ENCODE peak calls at places on chromosome 9, in six cellular contexts. L is HepG2, U is K562, Z is SK-N-SH, G is H1, T is GM12878. E is an unnamed sample.
A peak's percentile ranks its signal among the peaks of the same experiment; 100 is the strongest.

GRCh38 chr9:124481115-124481514 is 26.1 kb downstream of the NR5A1 start:
- DNase-seq in L (no peak), U (no peak), T (no peak), G (no peak), Z (no peak), E (peak; percentile 56)

GRCh38 chr9:133260334-133261102 is 14.5 kb downstream of the ABO start:
- DNase-seq in Z (no peak), U (no peak), G (no peak), L (no peak), T (no peak), E (no peak)

GRCh38 chr9:95927288-95928004 is 52.0 kb downstream of the ERCC6L2 start:
- DNase-seq in Z (no peak), T (no peak), U (no peak), L (no peak), G (no peak), E (no peak)

GRCh38 chr9:138057726-138058125 is 180.1 kb downstream of the CACNA1B start:
- DNase-seq in T (no peak), G (no peak), U (no peak), Z (no peak), L (no peak), E (no peak)

GRCh38 chr9:124008855-124009834 is 2.4 kb upstream of the LHX2 start:
- DNase-seq in L (no peak), Z (no peak), U (no peak), G (no peak), T (no peak), E (no peak)

GRCh38 chr9:81266086-81266485 is 423.3 kb downstream of the TLE1 start:
- DNase-seq in T (no peak), L (no peak), G (no peak), Z (no peak), U (no peak), E (no peak)

GRCh38 chr9:68515304-68516017 is 25.2 kb downstream of the TMEM252 start:
- DNase-seq in Z (no peak), U (no peak), G (no peak), L (no peak), T (no peak), E (no peak)

GRCh38 chr9:75903785-75904360 is 13.4 kb downstream of the PCSK5 start:
- DNase-seq in G (no peak), Z (no peak), L (no peak), U (no peak), T (no peak), E (no peak)

GRCh38 chr9:91156451-91157234 is 205.1 kb downstream of the AUH start:
- DNase-seq in T (no peak), G (no peak), Z (no peak), L (no peak), U (no peak), E (no peak)

GRCh38 chr9:130172161-130172857 is at the start of gene NCS1:
- DNase-seq in Z (peak; percentile 99), G (no peak), L (no peak), T (no peak), U (peak; percentile 80), E (peak; percentile 28)

GRCh38 chr9:99167694-99168093 is 54.0 kb downstream of the ALG2 start:
- DNase-seq in T (no peak), U (no peak), G (no peak), Z (no peak), L (no peak), E (no peak)

GRCh38 chr9:94127806-94128205 is 43.5 kb downstream of the PTPDC1 start:
- DNase-seq in T (no peak), L (no peak), Z (no peak), G (no peak), U (no peak), E (no peak)

GRCh38 chr9:69923972-69924371 is 103.4 kb downstream of the CFAP95 start:
- DNase-seq in U (no peak), T (no peak), Z (no peak), G (no peak), L (no peak), E (no peak)

GRCh38 chr9:90942555-90942954 is 140.9 kb downstream of the SYK start:
- DNase-seq in G (no peak), U (no peak), L (no peak), Z (no peak), T (peak; percentile 19), E (no peak)

GRCh38 chr9:128051932-128052734 is 15.0 kb downstream of the NAIF1 start:
- DNase-seq in G (no peak), Z (no peak), U (no peak), T (no peak), L (no peak), E (no peak)

GRCh38 chr9:121826711-121827110 is 175.3 kb downstream of the DAB2IP start:
- DNase-seq in Z (no peak), L (no peak), T (no peak), G (no peak), U (no peak), E (no peak)

GRCh38 chr9:122213102-122213588 is 15.6 kb downstream of the LHX6 start:
- DNase-seq in L (no peak), G (no peak), U (no peak), T (no peak), Z (no peak), E (no peak)

GRCh38 chr9:32738501-32739172 is 44.7 kb upstream of the TMEM215 start:
- DNase-seq in G (no peak), L (no peak), Z (no peak), U (no peak), T (no peak), E (no peak)

GRCh38 chr9:14400658-14400995 is 86.7 kb upstream of the NFIB start:
- DNase-seq in T (no peak), G (peak; percentile 62), L (peak; percentile 35), Z (peak; percentile 17), U (peak; percentile 60), E (no peak)

GRCh38 chr9:90274725-90275124 is 367.9 kb downstream of the DIRAS2 start:
- DNase-seq in L (no peak), U (no peak), Z (no peak), T (no peak), G (no peak), E (no peak)

GRCh38 chr9:132572921-132573320 is 9.5 kb upstream of the BARHL1 start:
- DNase-seq in Z (no peak), L (no peak), G (no peak), U (peak; percentile 45), T (no peak), E (no peak)

GRCh38 chr9:130237071-130237470 is 28.5 kb upstream of the HMCN2 start:
- DNase-seq in G (no peak), Z (no peak), U (no peak), T (no peak), L (no peak), E (no peak)

GRCh38 chr9:38172601-38173000 is 103.6 kb upstream of the SHB start:
- DNase-seq in G (peak; percentile 17), U (no peak), Z (peak; percentile 32), L (no peak), T (no peak), E (no peak)

GRCh38 chr9:26375448-26375847 is 517.2 kb downstream of the CAAP1 start:
- DNase-seq in L (no peak), Z (no peak), T (no peak), G (no peak), U (no peak), E (no peak)

GRCh38 chr9:120846251-120846869 is 3.6 kb upstream of the PSMD5 start:
- DNase-seq in G (no peak), T (no peak), U (no peak), L (no peak), Z (no peak), E (no peak)

GRCh38 chr9:107351382-107352045 is 68.4 kb downstream of the RAD23B start:
- DNase-seq in T (no peak), L (no peak), U (no peak), Z (no peak), G (no peak), E (no peak)

GRCh38 chr9:87640385-87640795 is 85.5 kb upstream of the CTSL start:
- DNase-seq in T (no peak), U (no peak), Z (peak; percentile 78), L (no peak), G (no peak), E (no peak)

DNA sequence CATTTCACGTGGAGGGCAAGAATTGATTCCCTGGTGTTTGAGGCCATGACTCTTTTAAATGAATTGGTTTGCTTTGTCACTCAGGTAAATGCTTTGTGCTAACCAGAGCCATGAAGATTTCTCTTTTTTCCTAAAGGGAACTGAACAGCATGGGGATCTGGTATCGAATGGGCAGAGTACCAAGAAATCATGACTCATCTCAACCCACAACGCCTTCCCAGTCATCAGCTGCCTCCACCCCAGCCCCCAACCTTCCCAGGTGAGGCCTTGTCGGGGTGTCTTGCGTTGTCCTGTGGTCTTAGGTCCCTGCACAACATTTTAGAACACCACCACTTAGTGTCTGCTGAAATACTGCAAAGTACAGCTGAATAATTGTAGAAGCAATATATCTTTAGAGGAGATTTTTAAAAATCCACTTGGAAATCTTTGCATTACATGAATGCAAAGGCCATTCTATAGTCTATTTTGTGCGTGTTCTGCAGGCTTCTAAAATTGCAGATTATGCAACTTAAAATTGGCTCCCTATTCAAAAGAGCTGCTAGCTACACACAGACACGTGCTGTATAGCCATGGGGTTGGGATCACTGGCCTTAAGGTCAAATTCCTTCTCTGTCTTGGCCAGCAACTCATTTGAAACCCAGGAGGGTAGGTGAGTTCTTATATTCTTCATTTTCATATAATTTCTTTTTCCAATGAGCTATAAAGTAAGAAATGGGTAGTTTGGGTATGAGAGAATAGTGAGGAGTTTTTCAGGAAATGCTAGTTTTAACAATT is 69.0 kb downstream of the MVB12B start:
- DNase-seq in T (no peak), U (no peak), L (no peak), Z (no peak), G (no peak), E (peak; percentile 12)
- TF ChIP-seq GABPA in T (no peak), U (no peak), L (no peak), Z (no peak), G (no peak), E (no peak)

GRCh38 chr9:78765861-78766260 is 468.9 kb downstream of the PSAT1 start:
- DNase-seq in Z (no peak), L (no peak), T (no peak), G (no peak), U (no peak), E (no peak)
- TF ChIP-seq POLR2AphosphoS5 in Z (no peak), L (no peak), T (no peak), G (no peak), U (no peak), E (no peak)

DNA sequence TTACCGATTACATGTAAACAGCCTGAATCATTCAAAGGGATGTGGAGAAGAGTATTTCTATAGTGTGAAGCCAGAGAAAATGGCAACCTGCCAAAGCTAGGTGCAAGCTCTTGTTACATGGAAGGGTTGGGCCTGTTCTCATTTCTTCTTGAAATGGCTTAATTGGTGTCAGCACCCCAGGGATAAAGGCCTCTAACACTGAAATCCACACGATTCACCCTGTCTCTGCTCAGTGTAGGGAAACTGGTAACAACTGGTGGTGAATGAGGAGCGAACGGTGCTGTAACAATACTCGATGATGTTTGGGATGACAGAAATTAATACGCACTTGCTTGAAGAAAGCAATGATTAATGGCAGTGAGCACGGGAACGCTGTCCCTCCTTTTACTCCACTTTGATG is 16.2 kb downstream of the PBX3 start:
- DNase-seq in U (peak; percentile 28), G (no peak), Z (peak; percentile 17), L (peak; percentile 20), T (no peak), E (no peak)
- TF ChIP-seq GABPA in U (no peak), G (no peak), Z (no peak), L (no peak), T (no peak), E (no peak)

DNA sequence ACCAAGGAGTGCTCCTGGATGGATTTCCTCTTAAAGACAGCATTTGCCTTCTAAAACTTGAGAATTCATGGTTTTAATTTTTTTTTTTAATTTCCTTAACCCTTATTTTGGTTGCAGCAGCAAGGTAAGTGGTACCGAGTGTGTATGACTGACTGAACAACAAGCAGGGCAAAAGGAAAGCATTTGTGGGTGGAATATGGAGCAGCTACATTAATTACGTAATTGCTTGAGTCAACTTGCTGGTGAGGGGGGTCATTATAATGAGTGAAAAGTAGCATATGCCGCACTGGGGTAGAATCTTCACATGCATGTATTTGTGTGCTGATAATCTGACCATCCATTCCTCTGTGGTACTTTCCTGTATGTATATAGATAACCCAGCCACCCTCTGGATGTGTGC is 147.7 kb upstream of the RUSC2 start:
- DNase-seq in Z (no peak), G (no peak), L (no peak), T (no peak), U (no peak), E (no peak)
- TF ChIP-seq POLR2AphosphoS5 in Z (no peak), G (no peak), L (no peak), T (no peak), U (no peak), E (no peak)